ENCODE peak calls at places on chromosomes 2 and 18, in six cellular contexts. W, V, X, S, G and N are unnamed samples.

GRCh38 chr2:223959688-223960087 is 2.4 kb downstream of the MRPL44 start:
- DNase-seq in X (no peak), G (peak; percentile 31), V (no peak), W (no peak), S (no peak), N (no peak)

GRCh38 chr2:67237288-67237687 is 159.8 kb upstream of the ETAA1 start:
- DNase-seq in G (no peak), V (no peak), X (no peak), W (no peak), S (no peak), N (no peak)

GRCh38 chr2:168910330-168910729 is 9.2 kb downstream of the G6PC2 start:
- DNase-seq in G (no peak), W (no peak), X (no peak), S (no peak), V (no peak), N (no peak)

GRCh38 chr2:197883354-197884032 is 79.1 kb downstream of the PLCL1 start:
- DNase-seq in V (no peak), S (no peak), W (no peak), X (no peak), G (no peak), N (no peak)

GRCh38 chr2:100185516-100185915 is 43.1 kb upstream of the AFF3 start:
- DNase-seq in V (no peak), S (no peak), G (no peak), X (no peak), W (no peak), N (no peak)

GRCh38 chr2:116510117-116510671 is 1304.3 kb upstream of the DDX18 start:
- DNase-seq in S (no peak), W (no peak), V (no peak), X (no peak), G (peak; percentile 49), N (no peak)

GRCh38 chr2:212237350-212238095 is 301.1 kb downstream of the ERBB4 start:
- DNase-seq in S (no peak), G (peak; percentile 79), X (no peak), W (no peak), V (peak; percentile 53), N (no peak)

GRCh38 chr18:48767090-48767670 is 183.6 kb downstream of the SMAD7 start:
- DNase-seq in G (no peak), W (no peak), V (peak; percentile 42), S (no peak), X (no peak), N (no peak)

GRCh38 chr2:205931388-205931787 is 154.6 kb downstream of the INO80D start:
- DNase-seq in W (no peak), G (no peak), S (no peak), X (no peak), V (no peak), N (no peak)

GRCh38 chr2:63029058-63029457 is 21.6 kb upstream of the OTX1 start:
- DNase-seq in S (no peak), V (no peak), W (no peak), X (no peak), G (no peak), N (no peak)

GRCh38 chr2:60855989-60856669 is 25.2 kb upstream of the REL start:
- DNase-seq in X (no peak), G (no peak), W (no peak), V (no peak), S (no peak), N (no peak)

GRCh38 chr2:196635156-196635555 is 4.4 kb upstream of the CCDC150 start:
- DNase-seq in G (no peak), X (no peak), S (no peak), V (no peak), W (no peak), N (no peak)

GRCh38 chr2:218419630-218420216 is 800 bp downstream of the VIL1 start:
- DNase-seq in G (peak; percentile 43), V (no peak), X (no peak), S (no peak), W (no peak), N (no peak)

GRCh38 chr18:48711651-48712486 is 173.0 kb downstream of the CTIF start:
- DNase-seq in V (no peak), S (no peak), W (no peak), G (peak; percentile 79), X (no peak), N (no peak)

GRCh38 chr2:30230479-30230854 is 867 bp upstream of the LBH start:
- DNase-seq in W (no peak), S (peak; percentile 71), X (peak; percentile 40), V (no peak), G (peak; percentile 76), N (peak; percentile 70)

GRCh38 chr18:42474577-42474976 is 519.5 kb downstream of the PIK3C3 start:
- DNase-seq in S (no peak), G (no peak), V (no peak), W (no peak), X (no peak), N (no peak)

GRCh38 chr2:46984034-46984433 is 68.4 kb upstream of the MCFD2 start:
- DNase-seq in S (peak; percentile 63), G (no peak), X (no peak), W (no peak), V (no peak), N (no peak)

GRCh38 chr18:58392336-58393000 is 236.4 kb downstream of the ALPK2 start:
- DNase-seq in G (peak; percentile 38), V (no peak), S (no peak), W (no peak), X (no peak), N (no peak)

GRCh38 chr2:144860421-144860820 is 340.5 kb upstream of the ZEB2 start:
- DNase-seq in W (no peak), V (no peak), X (no peak), S (no peak), G (no peak), N (no peak)

GRCh38 chr2:167333245-167333644 is 445.0 kb downstream of the XIRP2 start:
- DNase-seq in X (no peak), S (no peak), V (no peak), W (no peak), G (peak; percentile 58), N (no peak)

GRCh38 chr2:163698857-163699256 is 37.0 kb downstream of the FIGN start:
- DNase-seq in W (no peak), S (no peak), X (no peak), G (peak; percentile 82), V (no peak), N (no peak)

GRCh38 chr2:101357386-101357785 is 29.9 kb downstream of the CREG2 start:
- DNase-seq in W (no peak), X (no peak), S (no peak), V (no peak), G (no peak), N (no peak)

GRCh38 chr2:1605102-1605501 is 139.2 kb downstream of the PXDN start:
- DNase-seq in S (peak; percentile 72), G (peak; percentile 84), V (no peak), W (no peak), X (peak; percentile 33), N (no peak)

GRCh38 chr2:46351388-46352141 is 54.4 kb downstream of the EPAS1 start:
- DNase-seq in G (peak; percentile 58), X (no peak), V (peak; percentile 59), W (peak; percentile 45), S (no peak), N (no peak)

GRCh38 chr2:20422679-20423271 is 24.1 kb upstream of the RHOB start:
- DNase-seq in G (peak; percentile 82), W (no peak), S (peak; percentile 78), X (no peak), V (no peak), N (no peak)

DNA sequence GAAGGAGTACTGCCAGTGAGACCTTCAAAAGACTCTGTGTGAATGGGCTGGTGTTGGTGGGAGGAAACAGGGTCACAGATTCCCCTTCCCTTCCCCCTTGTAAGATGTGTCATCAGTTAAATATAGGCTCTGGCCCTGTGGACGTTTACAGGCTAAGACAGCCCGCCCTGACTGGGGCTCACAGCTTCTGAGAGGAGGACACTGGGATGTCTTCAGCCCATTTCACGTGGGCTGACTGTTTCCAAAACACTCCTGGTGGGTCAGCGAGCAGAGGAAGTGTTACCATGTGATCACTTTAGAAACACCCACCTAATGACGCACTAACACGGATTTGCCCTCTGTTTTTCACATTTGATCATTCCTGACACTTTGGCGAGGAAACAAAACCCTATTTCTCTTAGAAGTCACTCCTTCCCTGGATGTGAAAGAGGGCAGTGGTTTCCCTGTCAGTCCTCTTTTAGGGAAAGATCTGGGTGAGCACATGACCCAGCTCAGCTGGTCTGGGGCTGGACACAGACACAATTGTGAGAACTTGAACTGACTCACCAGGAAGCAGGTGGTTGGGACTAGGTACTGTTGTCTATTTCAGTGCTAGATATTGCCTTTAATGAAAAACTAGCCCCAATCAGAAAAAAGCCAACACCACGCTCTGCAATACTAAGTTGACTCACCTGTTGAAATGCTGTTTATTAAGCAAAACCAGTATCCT is 38.9 kb downstream of the BMP10 start:
- DNase-seq in X (no peak), G (no peak), W (peak; percentile 88), S (peak; percentile 81), V (peak; percentile 78), N (no peak)
- TF ChIP-seq CTCF in X (no peak), G (no peak), W (no peak), S (no peak), V (no peak), N (no peak)

DNA sequence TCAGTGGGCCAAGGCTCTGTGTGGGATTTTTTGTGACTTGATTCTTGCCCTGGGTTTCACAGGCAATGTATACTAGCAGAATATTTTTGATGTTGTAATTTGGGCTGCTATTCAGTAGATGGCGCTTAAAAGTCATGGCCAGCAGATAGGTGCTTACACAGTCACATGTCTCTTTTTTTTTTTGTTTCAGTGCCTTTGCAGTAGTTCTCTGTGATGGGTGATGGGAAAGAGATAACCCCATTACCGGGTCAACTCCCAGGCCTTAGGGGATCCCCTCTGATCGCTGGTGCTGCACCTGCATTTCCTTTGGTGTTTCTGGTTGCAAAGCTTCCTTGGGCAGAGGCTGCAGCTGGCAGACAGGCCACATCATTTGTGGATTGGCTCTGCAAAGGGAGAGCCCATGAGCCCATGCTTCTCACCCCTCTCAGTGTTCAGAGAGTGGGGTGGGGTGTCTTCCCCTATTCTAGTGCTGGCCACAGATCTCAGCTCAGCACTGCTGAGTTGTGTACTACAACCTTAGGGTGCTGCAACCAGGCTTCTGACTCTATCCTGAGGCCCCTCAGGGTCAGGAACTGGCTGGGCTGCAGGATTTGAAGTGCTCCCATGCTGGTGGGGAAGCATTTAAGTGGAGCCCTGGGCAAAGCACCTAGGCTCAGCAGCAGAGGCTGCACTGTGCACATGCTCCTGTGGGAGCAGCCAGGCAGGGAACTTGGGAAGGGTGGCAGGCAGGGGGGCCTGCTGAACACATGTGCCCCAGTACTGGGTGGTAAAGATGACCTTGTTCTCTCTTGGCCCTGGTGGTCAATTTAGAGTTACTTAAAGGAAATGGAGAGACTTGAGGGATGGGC is 219.8 kb upstream of the SPHKAP start:
- DNase-seq in X (no peak), V (no peak), S (no peak), G (no peak), W (no peak), N (no peak)
- TF ChIP-seq CTCF in X (no peak), V (no peak), S (no peak), G (peak; percentile 47), W (no peak), N (no peak)

DNA sequence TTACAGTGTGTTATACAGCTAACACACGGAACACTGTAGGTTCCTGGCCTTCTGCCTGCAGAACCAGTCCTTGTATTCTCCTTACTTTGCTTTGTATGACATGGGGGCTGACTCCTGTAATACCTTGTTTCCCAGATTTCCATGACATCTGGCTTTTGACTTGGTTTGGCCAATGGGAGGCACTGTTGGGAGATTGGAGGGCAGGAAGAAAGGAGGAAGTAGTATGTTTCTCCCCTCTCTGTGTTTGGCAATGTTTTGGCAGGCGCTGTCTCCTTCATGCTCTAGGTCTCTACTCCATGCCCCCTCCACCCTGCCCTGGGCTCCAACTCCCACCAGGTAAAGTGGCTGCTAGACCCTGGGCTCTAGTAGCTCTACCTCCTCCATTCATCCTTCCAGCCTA is 331.1 kb upstream of the SLC14A2 start:
- DNase-seq in S (no peak), G (peak; percentile 60), X (no peak), W (no peak), V (no peak), N (no peak)
- TF ChIP-seq CTCF in S (no peak), G (peak; percentile 33), X (no peak), W (no peak), V (no peak), N (no peak)

GRCh38 chr2:141399270-141399669 is 731.5 kb downstream of the LRP1B start:
- DNase-seq in G (peak; percentile 63), V (no peak), X (no peak), W (no peak), S (no peak), N (no peak)
- TF ChIP-seq CTCF in G (peak; percentile 80), V (no peak), X (no peak), W (no peak), S (no peak), N (no peak)